ENCODE peak calls at places on chromosomes 16 and 17, in four cellular contexts. U, Z, Q and R are unnamed samples.

GRCh38 chr17:62597920-62598319 is 29.6 kb upstream of the MRC2 start:
- DNase-seq in U (no peak), Z (no peak), Q (no peak), R (no peak)

GRCh38 chr17:19978206-19978802 is 676 bp upstream of the AKAP10 start:
- DNase-seq in Z (no peak), Q (no peak), U (no peak), R (no peak)

GRCh38 chr16:51919736-51920135 is 627.2 kb downstream of the TOX3 start:
- DNase-seq in Z (no peak), U (no peak), Q (no peak), R (no peak)

GRCh38 chr17:12979826-12980500 is 37.9 kb downstream of the ELAC2 start:
- DNase-seq in Q (no peak), U (no peak), Z (no peak), R (no peak)

GRCh38 chr16:78127130-78127529 is 27.7 kb downstream of the WWOX start:
- DNase-seq in U (no peak), Q (no peak), Z (no peak), R (no peak)

GRCh38 chr17:41784207-41784744 is 2.2 kb downstream of the JUP start:
- DNase-seq in Q (no peak), U (peak), Z (peak), R (no peak)

GRCh38 chr17:29585080-29585751 is 4.2 kb downstream of the GIT1 start:
- DNase-seq in Z (no peak), Q (no peak), U (peak), R (no peak)

GRCh38 chr17:81646869-81647600 is 9.3 kb downstream of the PDE6G start:
- DNase-seq in Z (no peak), Q (no peak), U (peak), R (no peak)

GRCh38 chr17:77470800-77471733 is 330.3 kb downstream of the SEC14L1 start:
- DNase-seq in Z (peak), Q (peak), U (peak), R (peak)

GRCh38 chr17:45428050-45428953 is 4.4 kb downstream of the ARHGAP27 start:
- DNase-seq in U (peak), Z (peak), Q (peak), R (no peak)

GRCh38 chr17:44360826-44361225 is 2.8 kb downstream of the FAM171A2 start:
- DNase-seq in Z (no peak), Q (no peak), U (no peak), R (no peak)

GRCh38 chr17:21161498-21162393 is 35.0 kb downstream of the DHRS7B start:
- DNase-seq in Z (no peak), Q (peak), U (no peak), R (no peak)

GRCh38 chr17:78667091-78667490 is 89.9 kb upstream of the DNAH17 start:
- DNase-seq in U (no peak), Q (no peak), Z (no peak), R (no peak)

GRCh38 chr17:8894673-8895578 is 27.5 kb upstream of the PIK3R6 start:
- DNase-seq in Z (peak), U (peak), Q (peak), R (peak)

GRCh38 chr17:33072421-33073175 is 81.0 kb downstream of the SPACA3 start:
- DNase-seq in U (no peak), Z (no peak), Q (no peak), R (no peak)

GRCh38 chr17:76490112-76490710 is 11.0 kb downstream of the RHBDF2 start:
- DNase-seq in Z (no peak), Q (no peak), U (no peak), R (no peak)

GRCh38 chr16:75053791-75054555 is 55.1 kb downstream of the ZNRF1 start:
- DNase-seq in U (no peak), Q (peak), Z (peak), R (no peak)

GRCh38 chr17:76497979-76498885 is 3.0 kb downstream of the RHBDF2 start:
- DNase-seq in U (no peak), Q (peak), Z (no peak), R (no peak)

GRCh38 chr16:55469821-55470532 is 9.0 kb upstream of the MMP2 start:
- DNase-seq in U (no peak), Z (no peak), Q (no peak), R (no peak)

GRCh38 chr17:64083571-64084085 is 46.3 kb downstream of the ERN1 start:
- DNase-seq in Q (no peak), U (no peak), Z (no peak), R (no peak)

GRCh38 chr17:58587713-58588117 is 73.3 kb upstream of the MTMR4 start:
- DNase-seq in Q (peak), Z (peak), U (peak), R (peak)

GRCh38 chr16:50272111-50272571 is 5.8 kb downstream of the ADCY7 start:
- DNase-seq in U (no peak), Z (no peak), Q (no peak), R (no peak)

GRCh38 chr17:18361837-18362380 is 1.4 kb downstream of the SHMT1 start:
- DNase-seq in Z (no peak), Q (no peak), U (no peak), R (no peak)

GRCh38 chr17:80724723-80725388 is 180.2 kb downstream of the RPTOR start:
- DNase-seq in U (no peak), Q (no peak), Z (peak), R (no peak)

GRCh38 chr16:11133344-11133921 is 122.6 kb downstream of the SOCS1 start:
- DNase-seq in Z (peak), Q (peak), U (peak), R (no peak)

GRCh38 chr17:5035356-5035755 is at the start of gene SLC52A1:
- DNase-seq in Z (no peak), Q (no peak), U (no peak), R (no peak)

GRCh38 chr17:18070861-18071340 is 16.8 kb upstream of the DRG2 start:
- DNase-seq in Z (no peak), Q (no peak), U (peak), R (no peak)

GRCh38 chr17:57281887-57282653 is 25.7 kb downstream of the MSI2 start:
- DNase-seq in U (peak), Z (no peak), Q (no peak), R (no peak)

GRCh38 chr17:35167666-35168065 is 20.0 kb downstream of the UNC45B start:
- DNase-seq in Z (no peak), U (no peak), Q (no peak), R (no peak)

GRCh38 chr17:35906559-35907265 is 23.9 kb downstream of the RDM1 start:
- DNase-seq in U (no peak), Q (no peak), Z (no peak), R (no peak)

GRCh38 chr16:65071371-65072311 is 50.2 kb downstream of the CDH11 start:
- DNase-seq in Q (no peak), Z (no peak), U (no peak), R (no peak)

GRCh38 chr16:22684282-22685161 is 129.4 kb upstream of the HS3ST2 start:
- DNase-seq in Z (no peak), Q (no peak), U (no peak), R (no peak)

GRCh38 chr17:35243459-35244204 is 760 bp downstream of the SLFN5 start:
- DNase-seq in U (no peak), Z (no peak), Q (no peak), R (no peak)

GRCh38 chr17:28698253-28698941 is 13.3 kb downstream of the PROCA1 start:
- DNase-seq in U (no peak), Z (no peak), Q (peak), R (no peak)

GRCh38 chr16:9647981-9648701 is 534.1 kb downstream of the GRIN2A start:
- DNase-seq in Q (peak), Z (no peak), U (peak), R (no peak)

GRCh38 chr16:4403133-4403949 is 13.1 kb downstream of the CORO7 start:
- DNase-seq in U (no peak), Z (no peak), Q (no peak), R (no peak)
- TF ChIP-seq ZNF274 in U (no peak), Z (no peak), Q (no peak), R (no peak)

DNA sequence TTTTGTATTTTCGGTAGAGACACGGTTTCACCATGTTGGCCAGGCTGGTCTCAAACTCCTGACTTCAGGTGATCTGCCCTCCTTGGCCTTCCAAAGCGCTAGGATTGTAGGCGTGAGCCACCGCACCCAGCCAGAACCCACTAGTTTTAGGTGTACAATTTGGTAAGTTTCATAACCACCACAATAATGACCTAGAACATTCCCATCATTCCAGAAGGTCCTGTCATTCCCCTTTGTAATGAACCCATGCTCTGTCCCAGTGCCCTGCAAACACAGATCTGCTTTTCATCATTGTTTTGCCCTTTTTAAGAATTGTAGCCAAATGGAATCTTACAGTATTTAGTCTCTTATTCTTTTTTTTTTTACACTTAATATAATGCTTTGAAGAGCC is 35.6 kb upstream of the IRF8 start:
- DNase-seq in Z (no peak), Q (no peak), U (no peak), R (no peak)
- TF ChIP-seq ZNF274 in Z (no peak), Q (no peak), U (no peak), R (no peak)

GRCh38 chr17:67403483-67403882 is 26.4 kb downstream of the PITPNC1 start:
- DNase-seq in Q (no peak), Z (no peak), U (no peak), R (no peak)

GRCh38 chr17:67401106-67401505 is 24.0 kb downstream of the PITPNC1 start:
- DNase-seq in Z (no peak), U (no peak), Q (no peak), R (no peak)

GRCh38 chr17:67403065-67403464 is 26.0 kb downstream of the PITPNC1 start:
- DNase-seq in U (no peak), Q (no peak), Z (no peak), R (no peak)

GRCh38 chr17:67400193-67400592 is 23.1 kb downstream of the PITPNC1 start:
- DNase-seq in Z (no peak), U (no peak), Q (no peak), R (no peak)

DNA sequence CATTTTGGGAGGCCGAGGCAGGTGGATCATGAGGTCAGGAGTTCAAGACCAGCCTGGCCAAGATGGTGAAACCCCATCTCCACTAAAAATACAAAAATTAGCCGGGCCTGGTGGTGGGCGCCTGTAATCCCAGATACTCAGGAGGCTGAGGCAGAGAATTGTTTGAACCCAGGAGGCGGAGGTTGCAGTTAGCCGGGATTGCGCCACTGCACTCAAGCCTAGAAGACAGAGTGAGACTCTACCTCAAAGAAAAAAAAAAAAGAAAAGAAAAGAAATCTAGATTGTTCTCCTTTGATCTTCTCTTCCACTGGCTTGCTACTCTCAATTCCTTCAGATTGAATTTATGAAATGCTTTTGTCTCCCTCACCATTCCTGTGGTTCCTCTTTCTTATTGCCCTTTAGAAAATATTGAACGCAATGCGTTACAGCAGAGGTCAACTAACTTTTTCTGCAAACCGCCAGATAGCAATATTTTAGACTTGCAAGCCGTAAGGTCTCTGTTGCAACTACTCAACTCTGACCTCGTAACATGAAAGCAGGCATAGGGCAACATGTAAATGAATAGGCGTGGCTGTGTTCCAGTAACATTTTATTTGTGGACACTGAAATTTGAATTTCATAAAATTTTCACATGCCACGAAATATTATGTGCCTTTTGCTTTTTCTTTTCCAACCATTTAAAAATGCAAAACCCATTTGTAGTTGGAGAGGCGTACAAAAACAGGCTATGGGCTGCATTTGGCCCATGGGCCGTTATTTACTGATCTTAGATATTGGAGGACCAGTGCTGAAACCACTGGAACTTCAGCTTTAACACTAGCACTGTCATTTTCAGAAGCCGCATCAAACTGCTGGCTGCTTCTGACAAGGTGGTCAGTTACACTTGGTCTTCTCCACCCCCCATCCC is 24.8 kb downstream of the PITPNC1 start:
- DNase-seq in U (no peak), Z (no peak), Q (no peak), R (no peak)
- TF ChIP-seq ZNF274 in U (no peak), Z (no peak), Q (no peak), R (no peak)

GRCh38 chr17:73445466-73445865 is 133.7 kb upstream of the CDC42EP4 start:
- DNase-seq in U (no peak), Z (no peak), Q (no peak), R (no peak)

GRCh38 chr17:73439597-73439996 is 127.8 kb upstream of the CDC42EP4 start:
- DNase-seq in Z (no peak), Q (no peak), U (no peak), R (no peak)

DNA sequence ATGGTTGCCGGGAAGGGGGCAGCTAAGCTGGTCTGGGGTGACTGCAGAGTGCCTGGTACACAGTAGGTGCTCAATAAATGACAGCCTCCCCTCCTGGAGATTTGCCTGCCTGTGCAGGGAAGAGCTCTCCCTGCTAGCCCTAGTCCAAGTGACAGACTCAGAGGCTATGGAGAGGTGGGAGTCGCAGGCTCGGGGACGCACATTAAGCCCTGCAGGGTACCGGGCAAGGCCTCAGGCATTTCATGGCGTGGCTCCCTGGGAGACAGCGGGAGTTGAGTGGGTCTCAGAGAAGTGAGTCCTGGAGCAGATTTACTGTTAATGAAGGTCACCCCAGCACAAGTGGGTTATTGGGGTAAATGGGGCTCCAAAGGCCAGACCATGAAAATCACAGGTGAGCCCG is 132.2 kb upstream of the CDC42EP4 start:
- DNase-seq in Z (no peak), Q (no peak), U (no peak), R (no peak)
- TF ChIP-seq ZNF274 in Z (no peak), Q (no peak), U (no peak), R (no peak)

GRCh38 chr16:47198180-47198575 is 54.4 kb upstream of the NETO2 start:
- DNase-seq in Z (no peak), U (no peak), Q (no peak), R (no peak)

GRCh38 chr16:47197536-47198179 is 53.9 kb upstream of the NETO2 start:
- DNase-seq in Z (no peak), Q (no peak), U (no peak), R (no peak)

DNA sequence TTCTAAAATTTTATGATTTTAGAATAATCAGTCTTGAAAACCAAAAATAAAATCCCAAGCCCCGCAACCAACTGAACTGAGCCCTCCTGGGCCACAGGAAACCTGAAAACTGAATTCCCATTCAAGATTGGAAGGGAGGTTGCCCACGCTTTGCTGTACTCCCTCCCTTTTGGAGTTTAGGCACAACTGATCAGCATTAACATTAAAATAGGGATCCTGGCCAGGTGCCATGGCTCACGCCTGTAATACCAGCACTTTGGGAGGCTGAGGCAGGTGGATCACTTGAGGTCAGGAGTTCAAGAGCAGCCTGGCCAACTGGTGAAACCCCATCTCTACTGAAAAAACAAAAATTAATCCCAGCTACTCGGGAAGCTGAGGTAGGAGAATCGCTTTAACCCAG is 52.7 kb upstream of the NETO2 start:
- DNase-seq in Z (no peak), U (no peak), Q (no peak), R (no peak)
- TF ChIP-seq ZNF274 in Z (no peak), U (no peak), Q (no peak), R (no peak)